ENCODE peak calls at places on chromosomes 5 and 9, in nine cellular contexts. One of them, this sample, is unnamed.

GRCh38 chr5:54624671-54625583 is 107.4 kb downstream of the SNX18 start:
- DNase-seq in uterus: no peak
- DNase-seq in neural progenitor cell: no peak
- DNase-seq in endodermal cell: no peak
- DNase-seq in HFF-Myc: no peak
- DNase-seq in Peyer's patch: no peak
- DNase-seq in CD8-positive, alpha-beta T cell: no peak
- DNase-seq in AG10803: peak
- DNase-seq in fibroblast of lung: peak
- DNase-seq in this sample: no peak

GRCh38 chr9:38244971-38245370 is 147.5 kb upstream of the ALDH1B1 start:
- DNase-seq in uterus: no peak
- DNase-seq in neural progenitor cell: no peak
- DNase-seq in endodermal cell: no peak
- DNase-seq in HFF-Myc: no peak
- DNase-seq in Peyer's patch: no peak
- DNase-seq in CD8-positive, alpha-beta T cell: no peak
- DNase-seq in AG10803: no peak
- DNase-seq in fibroblast of lung: no peak
- DNase-seq in this sample: no peak

GRCh38 chr5:150203832-150204587 is 14.1 kb downstream of the SLC6A7 start:
- DNase-seq in uterus: no peak
- DNase-seq in neural progenitor cell: no peak
- DNase-seq in endodermal cell: no peak
- DNase-seq in HFF-Myc: no peak
- DNase-seq in Peyer's patch: no peak
- DNase-seq in CD8-positive, alpha-beta T cell: no peak
- DNase-seq in AG10803: no peak
- DNase-seq in fibroblast of lung: no peak
- DNase-seq in this sample: no peak

GRCh38 chr5:98698359-98698758 is 75.1 kb upstream of the RGMB start:
- DNase-seq in uterus: no peak
- DNase-seq in neural progenitor cell: no peak
- DNase-seq in endodermal cell: no peak
- DNase-seq in HFF-Myc: no peak
- DNase-seq in Peyer's patch: no peak
- DNase-seq in CD8-positive, alpha-beta T cell: no peak
- DNase-seq in AG10803: no peak
- DNase-seq in fibroblast of lung: no peak
- DNase-seq in this sample: no peak

GRCh38 chr9:108691614-108692013 is 164.2 kb downstream of the ACTL7B start:
- DNase-seq in uterus: no peak
- DNase-seq in neural progenitor cell: no peak
- DNase-seq in endodermal cell: peak
- DNase-seq in HFF-Myc: no peak
- DNase-seq in Peyer's patch: peak
- DNase-seq in CD8-positive, alpha-beta T cell: no peak
- DNase-seq in AG10803: no peak
- DNase-seq in fibroblast of lung: no peak
- DNase-seq in this sample: no peak

GRCh38 chr5:145483211-145483610 is 351.9 kb downstream of the PRELID2 start:
- DNase-seq in uterus: no peak
- DNase-seq in neural progenitor cell: no peak
- DNase-seq in endodermal cell: no peak
- DNase-seq in HFF-Myc: peak
- DNase-seq in Peyer's patch: peak
- DNase-seq in CD8-positive, alpha-beta T cell: no peak
- DNase-seq in AG10803: peak
- DNase-seq in fibroblast of lung: peak
- DNase-seq in this sample: no peak

GRCh38 chr9:137949260-137949659 is 71.7 kb downstream of the CACNA1B start:
- DNase-seq in uterus: no peak
- DNase-seq in neural progenitor cell: no peak
- DNase-seq in endodermal cell: no peak
- DNase-seq in HFF-Myc: no peak
- DNase-seq in Peyer's patch: no peak
- DNase-seq in CD8-positive, alpha-beta T cell: no peak
- DNase-seq in AG10803: no peak
- DNase-seq in fibroblast of lung: no peak
- DNase-seq in this sample: no peak

GRCh38 chr5:55467862-55468551 is 66.8 kb downstream of the PLPP1 start:
- DNase-seq in uterus: no peak
- DNase-seq in neural progenitor cell: no peak
- DNase-seq in endodermal cell: no peak
- DNase-seq in HFF-Myc: no peak
- DNase-seq in Peyer's patch: no peak
- DNase-seq in CD8-positive, alpha-beta T cell: no peak
- DNase-seq in AG10803: no peak
- DNase-seq in fibroblast of lung: no peak
- DNase-seq in this sample: no peak

GRCh38 chr5:59673438-59674058 is 220.0 kb downstream of the PDE4D start:
- DNase-seq in uterus: no peak
- DNase-seq in neural progenitor cell: peak
- DNase-seq in endodermal cell: no peak
- DNase-seq in HFF-Myc: peak
- DNase-seq in Peyer's patch: no peak
- DNase-seq in CD8-positive, alpha-beta T cell: no peak
- DNase-seq in AG10803: peak
- DNase-seq in fibroblast of lung: peak
- DNase-seq in this sample: peak

GRCh38 chr5:151949909-151950308 is 25.3 kb upstream of the GLRA1 start:
- DNase-seq in uterus: no peak
- DNase-seq in neural progenitor cell: no peak
- DNase-seq in endodermal cell: no peak
- DNase-seq in HFF-Myc: no peak
- DNase-seq in Peyer's patch: no peak
- DNase-seq in CD8-positive, alpha-beta T cell: no peak
- DNase-seq in AG10803: no peak
- DNase-seq in fibroblast of lung: no peak
- DNase-seq in this sample: no peak

GRCh38 chr9:74570879-74571512 is 73.9 kb downstream of the RORB start:
- DNase-seq in uterus: no peak
- DNase-seq in neural progenitor cell: peak
- DNase-seq in endodermal cell: peak
- DNase-seq in HFF-Myc: peak
- DNase-seq in Peyer's patch: peak
- DNase-seq in CD8-positive, alpha-beta T cell: no peak
- DNase-seq in AG10803: peak
- DNase-seq in fibroblast of lung: peak
- DNase-seq in this sample: peak

GRCh38 chr5:72503888-72504491 is 3.2 kb downstream of the ZNF366 start:
- DNase-seq in uterus: no peak
- DNase-seq in neural progenitor cell: no peak
- DNase-seq in endodermal cell: no peak
- DNase-seq in HFF-Myc: no peak
- DNase-seq in Peyer's patch: no peak
- DNase-seq in CD8-positive, alpha-beta T cell: no peak
- DNase-seq in AG10803: peak
- DNase-seq in fibroblast of lung: peak
- DNase-seq in this sample: no peak

GRCh38 chr5:41102341-41102740 is 31.2 kb upstream of the MROH2B start:
- DNase-seq in uterus: no peak
- DNase-seq in neural progenitor cell: no peak
- DNase-seq in endodermal cell: no peak
- DNase-seq in HFF-Myc: no peak
- DNase-seq in Peyer's patch: no peak
- DNase-seq in CD8-positive, alpha-beta T cell: no peak
- DNase-seq in AG10803: no peak
- DNase-seq in fibroblast of lung: no peak
- DNase-seq in this sample: no peak

GRCh38 chr5:83385812-83386211 is 85.7 kb upstream of the VCAN start:
- DNase-seq in uterus: no peak
- DNase-seq in neural progenitor cell: no peak
- DNase-seq in endodermal cell: no peak
- DNase-seq in HFF-Myc: no peak
- DNase-seq in Peyer's patch: no peak
- DNase-seq in CD8-positive, alpha-beta T cell: no peak
- DNase-seq in AG10803: no peak
- DNase-seq in fibroblast of lung: no peak
- DNase-seq in this sample: no peak

GRCh38 chr9:135230817-135231520 is 143.5 kb downstream of the OLFM1 start:
- DNase-seq in uterus: no peak
- DNase-seq in neural progenitor cell: no peak
- DNase-seq in endodermal cell: peak
- DNase-seq in HFF-Myc: no peak
- DNase-seq in Peyer's patch: no peak
- DNase-seq in CD8-positive, alpha-beta T cell: no peak
- DNase-seq in AG10803: no peak
- DNase-seq in fibroblast of lung: no peak
- DNase-seq in this sample: no peak

GRCh38 chr9:82457959-82458358 is 469.4 kb downstream of the SPATA31D1 start:
- DNase-seq in uterus: no peak
- DNase-seq in neural progenitor cell: peak
- DNase-seq in endodermal cell: no peak
- DNase-seq in HFF-Myc: no peak
- DNase-seq in Peyer's patch: no peak
- DNase-seq in CD8-positive, alpha-beta T cell: no peak
- DNase-seq in AG10803: no peak
- DNase-seq in fibroblast of lung: no peak
- DNase-seq in this sample: peak

GRCh38 chr9:82456621-82457020 is 468.0 kb downstream of the SPATA31D1 start:
- DNase-seq in uterus: no peak
- DNase-seq in neural progenitor cell: no peak
- DNase-seq in endodermal cell: no peak
- DNase-seq in HFF-Myc: peak
- DNase-seq in Peyer's patch: no peak
- DNase-seq in CD8-positive, alpha-beta T cell: no peak
- DNase-seq in AG10803: peak
- DNase-seq in fibroblast of lung: peak
- DNase-seq in this sample: peak

GRCh38 chr9:82454509-82455190 is 466.1 kb downstream of the SPATA31D1 start:
- DNase-seq in uterus: no peak
- DNase-seq in neural progenitor cell: peak
- DNase-seq in endodermal cell: no peak
- DNase-seq in HFF-Myc: no peak
- DNase-seq in Peyer's patch: no peak
- DNase-seq in CD8-positive, alpha-beta T cell: no peak
- DNase-seq in AG10803: no peak
- DNase-seq in fibroblast of lung: no peak
- DNase-seq in this sample: no peak

DNA sequence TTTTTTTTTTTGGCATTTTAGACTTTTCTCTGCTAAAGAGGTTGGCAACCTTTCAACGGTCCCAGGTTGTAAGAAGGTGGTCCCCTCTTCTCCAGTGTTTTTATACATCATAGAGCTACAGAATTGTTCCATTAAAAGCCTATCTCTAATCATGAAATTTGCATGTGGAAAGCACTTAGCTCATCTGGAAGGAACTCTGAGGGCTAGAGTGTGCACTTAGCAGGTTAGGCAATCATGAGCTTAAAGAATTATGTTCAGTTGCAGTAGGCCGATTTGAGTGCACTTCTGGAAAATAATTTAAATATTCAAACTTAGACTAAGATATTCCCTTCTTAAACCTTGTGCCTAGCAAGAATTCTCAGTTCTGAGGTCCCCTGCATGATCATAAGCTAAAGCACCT is 468.7 kb downstream of the SPATA31D1 start:
- DNase-seq in uterus: no peak
- DNase-seq in neural progenitor cell: no peak
- DNase-seq in endodermal cell: no peak
- DNase-seq in HFF-Myc: no peak
- DNase-seq in Peyer's patch: no peak
- DNase-seq in CD8-positive, alpha-beta T cell: no peak
- DNase-seq in AG10803: no peak
- DNase-seq in fibroblast of lung: no peak
- DNase-seq in this sample: no peak
- H3K4me3 ChIP-seq in uterus: no peak
- H3K4me3 ChIP-seq in neural progenitor cell: no peak
- H3K4me3 ChIP-seq in endodermal cell: no peak
- H3K4me3 ChIP-seq in HFF-Myc: no peak
- H3K4me3 ChIP-seq in Peyer's patch: no peak
- H3K4me3 ChIP-seq in CD8-positive, alpha-beta T cell: no peak
- H3K4me3 ChIP-seq in AG10803: no peak
- H3K4me3 ChIP-seq in fibroblast of lung: no peak
- H3K4me3 ChIP-seq in this sample: no peak

GRCh38 chr5:168898261-168898911 is 319.2 kb upstream of the PANK3 start:
- DNase-seq in uterus: no peak
- DNase-seq in neural progenitor cell: no peak
- DNase-seq in endodermal cell: no peak
- DNase-seq in HFF-Myc: no peak
- DNase-seq in Peyer's patch: no peak
- DNase-seq in CD8-positive, alpha-beta T cell: no peak
- DNase-seq in AG10803: no peak
- DNase-seq in fibroblast of lung: no peak
- DNase-seq in this sample: no peak
- TF ChIP-seq CTCF in uterus: no peak
- TF ChIP-seq CTCF in neural progenitor cell: no peak
- TF ChIP-seq CTCF in endodermal cell: no peak
- TF ChIP-seq CTCF in HFF-Myc: no peak
- TF ChIP-seq CTCF in Peyer's patch: no peak
- TF ChIP-seq CTCF in CD8-positive, alpha-beta T cell: no peak
- TF ChIP-seq CTCF in AG10803: no peak
- TF ChIP-seq CTCF in fibroblast of lung: no peak
- TF ChIP-seq CTCF in this sample: no peak

DNA sequence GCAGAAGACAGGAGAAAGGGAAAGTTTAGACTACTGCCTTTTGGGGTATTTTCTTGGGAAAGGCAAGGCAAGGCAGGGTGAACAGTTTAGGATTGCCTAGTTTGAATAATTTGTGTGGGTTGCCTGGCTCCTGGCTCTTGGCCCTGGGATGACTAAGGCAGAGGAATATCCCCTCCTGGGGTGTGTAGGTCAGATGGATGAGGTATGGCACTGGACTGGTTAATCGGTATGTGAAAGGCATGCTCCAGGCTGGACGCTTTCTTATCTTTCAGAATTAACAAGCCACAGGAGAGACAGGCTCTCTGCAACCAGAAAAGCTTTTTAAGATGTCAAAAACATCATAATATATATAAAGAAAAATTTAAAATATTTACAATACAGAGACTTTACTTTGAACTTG is 58.6 kb downstream of the STARD4 start:
- DNase-seq in uterus: no peak
- DNase-seq in neural progenitor cell: no peak
- DNase-seq in endodermal cell: no peak
- DNase-seq in HFF-Myc: no peak
- DNase-seq in Peyer's patch: no peak
- DNase-seq in CD8-positive, alpha-beta T cell: no peak
- DNase-seq in AG10803: peak
- DNase-seq in fibroblast of lung: peak
- DNase-seq in this sample: no peak
- H3K4me3 ChIP-seq in uterus: no peak
- H3K4me3 ChIP-seq in neural progenitor cell: no peak
- H3K4me3 ChIP-seq in endodermal cell: no peak
- H3K4me3 ChIP-seq in HFF-Myc: no peak
- H3K4me3 ChIP-seq in Peyer's patch: no peak
- H3K4me3 ChIP-seq in CD8-positive, alpha-beta T cell: no peak
- H3K4me3 ChIP-seq in AG10803: no peak
- H3K4me3 ChIP-seq in fibroblast of lung: no peak
- H3K4me3 ChIP-seq in this sample: no peak

GRCh38 chr5:93087326-93087725 is 493.7 kb downstream of the NR2F1-AS1 start:
- DNase-seq in uterus: no peak
- DNase-seq in neural progenitor cell: no peak
- DNase-seq in endodermal cell: no peak
- DNase-seq in HFF-Myc: no peak
- DNase-seq in Peyer's patch: no peak
- DNase-seq in CD8-positive, alpha-beta T cell: no peak
- DNase-seq in AG10803: no peak
- DNase-seq in fibroblast of lung: no peak
- DNase-seq in this sample: no peak
- TF ChIP-seq CTCF in uterus: no peak
- TF ChIP-seq CTCF in neural progenitor cell: no peak
- TF ChIP-seq CTCF in endodermal cell: no peak
- TF ChIP-seq CTCF in HFF-Myc: no peak
- TF ChIP-seq CTCF in Peyer's patch: no peak
- TF ChIP-seq CTCF in CD8-positive, alpha-beta T cell: no peak
- TF ChIP-seq CTCF in AG10803: no peak
- TF ChIP-seq CTCF in fibroblast of lung: no peak
- TF ChIP-seq CTCF in this sample: no peak

GRCh38 chr5:147448766-147449165 is 61.1 kb downstream of the DPYSL3 start:
- DNase-seq in uterus: no peak
- DNase-seq in neural progenitor cell: no peak
- DNase-seq in endodermal cell: no peak
- DNase-seq in HFF-Myc: no peak
- DNase-seq in Peyer's patch: no peak
- DNase-seq in CD8-positive, alpha-beta T cell: no peak
- DNase-seq in AG10803: peak
- DNase-seq in fibroblast of lung: no peak
- DNase-seq in this sample: no peak
- H3K4me3 ChIP-seq in uterus: no peak
- H3K4me3 ChIP-seq in neural progenitor cell: peak
- H3K4me3 ChIP-seq in endodermal cell: no peak
- H3K4me3 ChIP-seq in HFF-Myc: no peak
- H3K4me3 ChIP-seq in Peyer's patch: no peak
- H3K4me3 ChIP-seq in CD8-positive, alpha-beta T cell: no peak
- H3K4me3 ChIP-seq in AG10803: no peak
- H3K4me3 ChIP-seq in fibroblast of lung: no peak
- H3K4me3 ChIP-seq in this sample: no peak